ENCODE peak calls at places on chromosomes 12 and 14, in seven cellular contexts. One of them, this sample, is unnamed.

GRCh38 chr12:121992059-121992879 is 29.4 kb upstream of the BCL7A start:
- DNase-seq in tibial nerve: no peak
- DNase-seq in vagina: no peak
- DNase-seq in Peyer's patch: peak
- DNase-seq in transverse colon: no peak
- DNase-seq in A549: peak
- DNase-seq in gastrocnemius medialis: no peak
- DNase-seq in this sample: peak

GRCh38 chr12:49094104-49094948 is at the start of gene DHH:
- DNase-seq in tibial nerve: no peak
- DNase-seq in vagina: no peak
- DNase-seq in Peyer's patch: peak
- DNase-seq in transverse colon: no peak
- DNase-seq in A549: no peak
- DNase-seq in gastrocnemius medialis: no peak
- DNase-seq in this sample: no peak

GRCh38 chr12:46559311-46559710 is 186.7 kb upstream of the SLC38A2 start:
- DNase-seq in tibial nerve: no peak
- DNase-seq in vagina: no peak
- DNase-seq in Peyer's patch: no peak
- DNase-seq in transverse colon: no peak
- DNase-seq in A549: no peak
- DNase-seq in gastrocnemius medialis: no peak
- DNase-seq in this sample: peak

GRCh38 chr14:64196668-64197411 is 97.3 kb downstream of the ESR2 start:
- DNase-seq in tibial nerve: peak
- DNase-seq in vagina: no peak
- DNase-seq in Peyer's patch: peak
- DNase-seq in transverse colon: no peak
- DNase-seq in A549: no peak
- DNase-seq in gastrocnemius medialis: no peak
- DNase-seq in this sample: no peak

GRCh38 chr12:1796515-1797010 is 23.8 kb upstream of the LRTM2 start:
- DNase-seq in tibial nerve: no peak
- DNase-seq in vagina: no peak
- DNase-seq in Peyer's patch: peak
- DNase-seq in transverse colon: peak
- DNase-seq in A549: no peak
- DNase-seq in gastrocnemius medialis: no peak
- DNase-seq in this sample: no peak

GRCh38 chr12:113092478-113093408 is 36.2 kb downstream of the DTX1 start:
- DNase-seq in tibial nerve: no peak
- DNase-seq in vagina: no peak
- DNase-seq in Peyer's patch: peak
- DNase-seq in transverse colon: peak
- DNase-seq in A549: peak
- DNase-seq in gastrocnemius medialis: no peak
- DNase-seq in this sample: no peak

GRCh38 chr12:106304001-106304421 is 1.5 kb downstream of the TCP11L2 start:
- DNase-seq in tibial nerve: no peak
- DNase-seq in vagina: no peak
- DNase-seq in Peyer's patch: no peak
- DNase-seq in transverse colon: no peak
- DNase-seq in A549: no peak
- DNase-seq in gastrocnemius medialis: no peak
- DNase-seq in this sample: no peak

GRCh38 chr14:94655169-94655710 is 43.0 kb downstream of the SERPINA3 start:
- DNase-seq in tibial nerve: no peak
- DNase-seq in vagina: no peak
- DNase-seq in Peyer's patch: no peak
- DNase-seq in transverse colon: no peak
- DNase-seq in A549: no peak
- DNase-seq in gastrocnemius medialis: no peak
- DNase-seq in this sample: peak

GRCh38 chr14:71932229-71932951 is at the start of gene RGS6:
- DNase-seq in tibial nerve: no peak
- DNase-seq in vagina: no peak
- DNase-seq in Peyer's patch: no peak
- DNase-seq in transverse colon: peak
- DNase-seq in A549: no peak
- DNase-seq in gastrocnemius medialis: no peak
- DNase-seq in this sample: peak

GRCh38 chr14:92586001-92586947 is 72.7 kb downstream of the RIN3 start:
- DNase-seq in tibial nerve: no peak
- DNase-seq in vagina: no peak
- DNase-seq in Peyer's patch: peak
- DNase-seq in transverse colon: no peak
- DNase-seq in A549: no peak
- DNase-seq in gastrocnemius medialis: no peak
- DNase-seq in this sample: peak

GRCh38 chr14:88323086-88323519 is at the start of gene KCNK10:
- DNase-seq in tibial nerve: no peak
- DNase-seq in vagina: no peak
- DNase-seq in Peyer's patch: no peak
- DNase-seq in transverse colon: no peak
- DNase-seq in A549: no peak
- DNase-seq in gastrocnemius medialis: no peak
- DNase-seq in this sample: no peak

GRCh38 chr14:100285021-100285912 is 21.0 kb downstream of the SLC25A29 start:
- DNase-seq in tibial nerve: peak
- DNase-seq in vagina: no peak
- DNase-seq in Peyer's patch: peak
- DNase-seq in transverse colon: peak
- DNase-seq in A549: peak
- DNase-seq in gastrocnemius medialis: no peak
- DNase-seq in this sample: peak

GRCh38 chr12:44021471-44021971 is 185.6 kb downstream of the TMEM117 start:
- DNase-seq in tibial nerve: no peak
- DNase-seq in vagina: no peak
- DNase-seq in Peyer's patch: no peak
- DNase-seq in transverse colon: no peak
- DNase-seq in A549: no peak
- DNase-seq in gastrocnemius medialis: no peak
- DNase-seq in this sample: no peak

DNA sequence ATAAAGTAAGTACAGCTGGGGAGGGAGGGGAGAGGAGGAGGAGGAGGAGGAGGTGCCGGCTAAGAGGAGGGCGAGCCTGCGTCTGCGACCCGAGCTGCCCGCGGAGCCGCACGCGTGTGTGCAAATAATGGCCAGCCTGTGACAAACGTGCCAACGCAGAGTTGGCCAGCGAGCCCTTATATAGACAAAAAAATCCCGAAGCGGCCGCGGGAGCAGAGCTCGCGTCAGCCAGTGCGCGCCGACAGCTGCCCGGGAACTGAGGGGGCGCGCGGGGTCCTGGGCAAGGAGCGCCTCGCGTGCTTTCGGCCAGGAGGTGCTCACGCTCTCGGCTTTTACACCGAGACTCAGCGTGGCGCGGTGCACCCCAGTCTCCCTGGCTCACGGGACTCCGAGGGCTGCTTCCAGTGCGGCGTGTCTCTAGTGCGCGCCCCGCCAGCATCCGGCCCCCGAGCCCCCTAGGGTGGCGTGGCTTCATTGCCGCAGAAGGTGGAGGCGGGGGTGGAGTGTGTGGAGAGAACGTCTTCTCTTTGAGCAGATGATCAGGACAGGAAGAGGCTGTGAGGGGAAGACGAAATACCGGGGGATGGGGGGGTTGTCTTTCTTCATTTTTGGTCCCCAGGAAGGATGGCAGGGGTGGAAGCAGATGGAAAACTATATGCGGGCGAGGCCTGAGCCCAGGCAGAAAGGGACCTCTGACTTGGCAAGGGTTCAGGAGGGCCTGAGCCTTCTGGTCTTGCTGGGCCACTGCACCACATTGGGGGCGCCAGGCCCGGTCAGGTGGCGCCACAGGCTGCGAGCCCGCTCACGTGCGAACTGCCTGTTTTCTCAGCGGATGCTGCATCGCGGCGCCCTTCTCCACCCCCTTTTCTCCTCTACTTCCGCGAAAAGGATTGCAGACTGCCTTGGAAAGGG is 659 bp downstream of the SLC16A7 start:
- DNase-seq in tibial nerve: peak
- DNase-seq in vagina: no peak
- DNase-seq in Peyer's patch: peak
- DNase-seq in transverse colon: peak
- DNase-seq in A549: peak
- DNase-seq in gastrocnemius medialis: peak
- DNase-seq in this sample: peak
- TF ChIP-seq CTCF in tibial nerve: no peak
- TF ChIP-seq CTCF in vagina: no peak
- TF ChIP-seq CTCF in Peyer's patch: no peak
- TF ChIP-seq CTCF in transverse colon: no peak
- TF ChIP-seq CTCF in A549: no peak
- TF ChIP-seq CTCF in gastrocnemius medialis: no peak
- TF ChIP-seq CTCF in this sample: no peak

DNA sequence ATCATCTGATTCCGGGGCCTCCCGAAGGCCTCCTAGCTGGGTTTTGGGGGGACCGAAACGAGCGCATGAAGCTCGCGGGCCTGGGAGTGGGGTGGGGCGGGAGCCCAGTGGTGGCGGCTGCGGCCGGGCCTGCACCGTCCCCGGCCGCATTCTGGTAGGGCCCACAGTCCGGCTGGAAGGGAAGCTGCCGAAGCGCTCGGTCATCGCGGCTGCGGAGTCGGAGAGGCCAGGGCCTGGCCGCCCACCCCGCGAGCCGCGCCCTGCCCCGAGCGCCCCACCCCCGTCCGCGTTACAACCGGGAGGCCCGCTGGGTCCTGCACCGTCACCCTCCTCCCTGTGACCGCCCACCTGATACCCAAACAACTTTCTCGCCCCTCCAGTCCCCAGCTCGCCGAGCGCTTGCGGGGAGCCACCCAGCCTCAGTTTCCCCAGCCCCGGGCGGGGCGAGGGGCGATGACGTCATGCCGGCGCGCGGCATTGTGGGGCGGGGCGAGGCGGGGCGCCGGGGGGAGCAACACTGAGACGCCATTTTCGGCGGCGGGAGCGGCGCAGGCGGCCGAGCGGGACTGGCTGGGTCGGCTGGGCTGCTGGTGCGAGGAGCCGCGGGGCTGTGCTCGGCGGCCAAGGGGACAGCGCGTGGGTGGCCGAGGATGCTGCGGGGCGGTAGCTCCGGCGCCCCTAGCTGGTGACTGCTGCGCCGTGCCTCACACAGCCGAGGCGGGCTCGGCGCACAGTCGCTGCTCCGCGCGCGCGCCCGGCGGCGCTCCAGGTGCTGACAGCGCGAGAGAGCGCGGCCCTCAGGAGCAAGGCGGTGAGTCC is at the start of gene KLC1:
- DNase-seq in tibial nerve: peak
- DNase-seq in vagina: no peak
- DNase-seq in Peyer's patch: peak
- DNase-seq in transverse colon: peak
- DNase-seq in A549: peak
- DNase-seq in gastrocnemius medialis: peak
- DNase-seq in this sample: peak
- TF ChIP-seq POLR2A in tibial nerve: peak
- TF ChIP-seq POLR2A in vagina: peak
- TF ChIP-seq POLR2A in Peyer's patch: peak
- TF ChIP-seq POLR2A in transverse colon: peak
- TF ChIP-seq POLR2A in A549: peak
- TF ChIP-seq POLR2A in gastrocnemius medialis: peak
- TF ChIP-seq POLR2A in this sample: peak

DNA sequence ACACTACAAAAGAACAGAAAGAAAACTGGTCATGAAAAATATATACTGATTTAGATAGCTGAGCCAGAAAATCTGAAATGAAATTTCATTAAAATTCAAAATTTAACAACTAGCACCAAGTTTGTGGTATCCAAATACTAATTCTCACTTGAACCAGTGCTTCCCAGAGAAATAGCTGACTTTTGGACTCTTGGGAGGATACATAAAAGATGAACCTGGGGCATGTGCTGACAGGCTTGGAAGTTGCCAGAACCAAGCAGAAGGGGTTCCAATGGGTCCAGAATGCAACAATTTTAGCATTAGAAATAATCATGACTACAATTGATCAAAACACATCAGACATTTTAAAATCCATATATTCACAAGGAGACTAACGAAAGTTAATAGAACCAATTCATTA is 175.0 kb downstream of the MDGA2 start:
- DNase-seq in tibial nerve: no peak
- DNase-seq in vagina: no peak
- DNase-seq in Peyer's patch: no peak
- DNase-seq in transverse colon: no peak
- DNase-seq in A549: no peak
- DNase-seq in gastrocnemius medialis: no peak
- DNase-seq in this sample: no peak
- TF ChIP-seq CTCF in tibial nerve: no peak
- TF ChIP-seq CTCF in vagina: no peak
- TF ChIP-seq CTCF in Peyer's patch: no peak
- TF ChIP-seq CTCF in transverse colon: no peak
- TF ChIP-seq CTCF in A549: no peak
- TF ChIP-seq CTCF in gastrocnemius medialis: no peak
- TF ChIP-seq CTCF in this sample: no peak

GRCh38 chr12:51951199-51951842 is at the start of gene ACVR1B:
- DNase-seq in tibial nerve: peak
- DNase-seq in vagina: no peak
- DNase-seq in Peyer's patch: peak
- DNase-seq in transverse colon: peak
- DNase-seq in A549: peak
- DNase-seq in gastrocnemius medialis: peak
- DNase-seq in this sample: peak
- TF ChIP-seq POLR2A in tibial nerve: peak
- TF ChIP-seq POLR2A in vagina: no peak
- TF ChIP-seq POLR2A in Peyer's patch: peak
- TF ChIP-seq POLR2A in transverse colon: peak
- TF ChIP-seq POLR2A in A549: peak
- TF ChIP-seq POLR2A in gastrocnemius medialis: peak
- TF ChIP-seq POLR2A in this sample: peak

DNA sequence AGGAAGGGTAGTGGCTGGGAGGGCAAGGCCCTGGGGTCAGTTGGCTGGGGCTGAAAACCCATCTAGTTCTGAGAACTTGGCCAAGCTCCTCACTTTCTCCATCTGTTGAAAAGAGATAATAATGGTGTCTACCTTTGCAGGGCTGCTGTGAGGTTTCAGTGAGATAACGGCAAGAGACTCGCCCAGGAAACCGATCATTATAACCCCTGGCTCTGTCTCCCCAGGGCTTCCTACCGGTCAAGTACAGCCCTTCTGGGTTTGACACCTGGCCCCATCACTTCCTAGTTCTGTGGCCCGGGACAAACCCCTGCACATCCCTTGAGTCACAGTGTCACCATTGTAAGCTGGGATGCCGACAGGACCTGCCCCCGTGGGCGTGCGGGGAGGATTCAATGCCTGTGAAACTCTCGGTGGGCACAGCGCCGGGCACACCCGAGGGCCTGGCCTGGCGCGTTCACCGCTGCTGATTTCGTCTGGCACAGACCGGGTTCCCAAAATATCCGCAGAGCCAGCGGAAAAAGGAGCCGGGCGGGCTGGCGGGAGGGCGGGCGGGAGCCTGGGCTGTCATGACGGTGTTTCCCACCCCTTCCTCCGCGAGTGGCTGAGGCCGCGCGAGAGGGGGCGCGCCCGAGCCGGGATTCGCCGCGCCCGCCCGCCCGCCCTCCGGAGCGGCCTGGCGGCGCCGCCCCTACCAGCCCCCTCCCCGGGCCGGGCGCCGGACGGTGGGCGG is 4.5 kb downstream of the KMT5A start:
- DNase-seq in tibial nerve: peak
- DNase-seq in vagina: no peak
- DNase-seq in Peyer's patch: peak
- DNase-seq in transverse colon: peak
- DNase-seq in A549: peak
- DNase-seq in gastrocnemius medialis: peak
- DNase-seq in this sample: peak
- TF ChIP-seq CTCF in tibial nerve: no peak
- TF ChIP-seq CTCF in vagina: no peak
- TF ChIP-seq CTCF in Peyer's patch: no peak
- TF ChIP-seq CTCF in transverse colon: no peak
- TF ChIP-seq CTCF in A549: peak
- TF ChIP-seq CTCF in gastrocnemius medialis: no peak
- TF ChIP-seq CTCF in this sample: peak

This sample was measured in prostate gland.